ENCODE peak calls at places on chromosomes 3 and 15, in four cellular contexts. W, Z, B and X are unnamed samples.

GRCh38 chr3:194861375-194861774 is 175.7 kb downstream of the FAM43A start:
- DNase-seq in Z (no peak), B (no peak), W (no peak), X (no peak)

GRCh38 chr3:175150812-175151411 is 291.8 kb downstream of the NAALADL2 start:
- DNase-seq in Z (no peak), B (no peak), W (no peak), X (no peak)

GRCh38 chr15:34360298-34360697 is 6.7 kb downstream of the LPCAT4 start:
- DNase-seq in Z (no peak), B (no peak), W (no peak), X (no peak)

GRCh38 chr3:100330651-100331050 is 3.9 kb upstream of the NIT2 start:
- DNase-seq in Z (no peak), B (no peak), W (no peak), X (no peak)

GRCh38 chr15:56927816-56928215 is 9.4 kb downstream of the TCF12 start:
- DNase-seq in Z (no peak), W (no peak), B (no peak), X (no peak)

GRCh38 chr3:44960387-44961026 is 15.5 kb downstream of the ZDHHC3 start:
- DNase-seq in W (no peak), Z (no peak), B (no peak), X (no peak)

GRCh38 chr3:101509811-101510210 is 3.2 kb downstream of the SENP7 start:
- DNase-seq in B (no peak), W (no peak), Z (no peak), X (no peak)

GRCh38 chr3:27628029-27628750 is 93.9 kb downstream of the EOMES start:
- DNase-seq in Z (no peak), B (no peak), W (no peak), X (no peak)

GRCh38 chr3:123758081-123758564 is 126.0 kb downstream of the MYLK start:
- DNase-seq in B (no peak), W (no peak), Z (no peak), X (no peak)

GRCh38 chr15:74406992-74407705 is 26.6 kb downstream of the SEMA7A start:
- DNase-seq in Z (no peak), B (peak), W (no peak), X (no peak)

GRCh38 chr15:43412096-43412495 is 41.2 kb downstream of the TUBGCP4 start:
- DNase-seq in Z (no peak), B (no peak), W (no peak), X (no peak)

GRCh38 chr3:124059580-124059979 is 67.7 kb upstream of the ROPN1 start:
- DNase-seq in W (no peak), B (no peak), Z (no peak), X (no peak)

GRCh38 chr3:177960014-177960413 is 576.2 kb upstream of the KCNMB2 start:
- DNase-seq in Z (no peak), W (no peak), B (peak), X (no peak)

GRCh38 chr15:85457392-85457968 is 77.1 kb downstream of the AKAP13 start:
- DNase-seq in W (no peak), B (no peak), Z (no peak), X (no peak)

GRCh38 chr15:34366271-34367043 is 539 bp downstream of the LPCAT4 start:
- DNase-seq in B (no peak), Z (peak), W (peak), X (peak)

GRCh38 chr3:128329491-128330300 is 137.0 kb downstream of the DNAJB8 start:
- DNase-seq in Z (no peak), B (no peak), W (no peak), X (no peak)

GRCh38 chr3:46660543-46661523 is 32.6 kb downstream of the ALS2CL start:
- DNase-seq in B (no peak), Z (no peak), W (no peak), X (peak)

GRCh38 chr3:138180375-138181029 is 5.8 kb upstream of the DBR1 start:
- DNase-seq in B (peak), Z (no peak), W (no peak), X (no peak)

GRCh38 chr3:3627104-3627503 is 172.1 kb upstream of the LRRN1 start:
- DNase-seq in B (no peak), W (no peak), Z (no peak), X (no peak)

GRCh38 chr3:158106773-158107461 is 697 bp upstream of the SHOX2 start:
- DNase-seq in Z (peak), W (no peak), B (no peak), X (no peak)

GRCh38 chr15:77985931-77986480 is 91.5 kb downstream of the TBC1D2B start:
- DNase-seq in Z (peak), B (no peak), W (no peak), X (peak)

GRCh38 chr15:67806539-67806935 is 18.8 kb upstream of the SKOR1 start:
- DNase-seq in B (no peak), Z (no peak), W (no peak), X (peak)

GRCh38 chr15:80567721-80568157 is 127.4 kb upstream of the ABHD17C start:
- DNase-seq in Z (no peak), W (no peak), B (peak), X (no peak)

GRCh38 chr15:92012368-92012629 is 158.8 kb downstream of the SLCO3A1 start:
- DNase-seq in Z (no peak), B (no peak), W (no peak), X (no peak)

GRCh38 chr3:2098398-2099027 is at the start of gene CNTN4:
- DNase-seq in Z (peak), B (no peak), W (no peak), X (peak)

GRCh38 chr3:42651248-42652091 is 2.0 kb upstream of the ZBTB47 start:
- DNase-seq in Z (no peak), B (peak), W (no peak), X (no peak)

GRCh38 chr3:42653303-42653559 is 266 bp upstream of the ZBTB47 start:
- DNase-seq in W (no peak), Z (no peak), B (no peak), X (no peak)

GRCh38 chr3:42652251-42652610 is 1.3 kb upstream of the ZBTB47 start:
- DNase-seq in B (no peak), Z (no peak), W (no peak), X (no peak)

GRCh38 chr3:42653560-42654330 is at the start of gene ZBTB47:
- DNase-seq in B (no peak), Z (peak), W (no peak), X (peak)

GRCh38 chr3:42652611-42653302 is 740 bp upstream of the ZBTB47 start:
- DNase-seq in W (no peak), Z (peak), B (peak), X (peak)
- H3K4me3 ChIP-seq in W (no peak), Z (no peak), B (peak), X (peak)

DNA sequence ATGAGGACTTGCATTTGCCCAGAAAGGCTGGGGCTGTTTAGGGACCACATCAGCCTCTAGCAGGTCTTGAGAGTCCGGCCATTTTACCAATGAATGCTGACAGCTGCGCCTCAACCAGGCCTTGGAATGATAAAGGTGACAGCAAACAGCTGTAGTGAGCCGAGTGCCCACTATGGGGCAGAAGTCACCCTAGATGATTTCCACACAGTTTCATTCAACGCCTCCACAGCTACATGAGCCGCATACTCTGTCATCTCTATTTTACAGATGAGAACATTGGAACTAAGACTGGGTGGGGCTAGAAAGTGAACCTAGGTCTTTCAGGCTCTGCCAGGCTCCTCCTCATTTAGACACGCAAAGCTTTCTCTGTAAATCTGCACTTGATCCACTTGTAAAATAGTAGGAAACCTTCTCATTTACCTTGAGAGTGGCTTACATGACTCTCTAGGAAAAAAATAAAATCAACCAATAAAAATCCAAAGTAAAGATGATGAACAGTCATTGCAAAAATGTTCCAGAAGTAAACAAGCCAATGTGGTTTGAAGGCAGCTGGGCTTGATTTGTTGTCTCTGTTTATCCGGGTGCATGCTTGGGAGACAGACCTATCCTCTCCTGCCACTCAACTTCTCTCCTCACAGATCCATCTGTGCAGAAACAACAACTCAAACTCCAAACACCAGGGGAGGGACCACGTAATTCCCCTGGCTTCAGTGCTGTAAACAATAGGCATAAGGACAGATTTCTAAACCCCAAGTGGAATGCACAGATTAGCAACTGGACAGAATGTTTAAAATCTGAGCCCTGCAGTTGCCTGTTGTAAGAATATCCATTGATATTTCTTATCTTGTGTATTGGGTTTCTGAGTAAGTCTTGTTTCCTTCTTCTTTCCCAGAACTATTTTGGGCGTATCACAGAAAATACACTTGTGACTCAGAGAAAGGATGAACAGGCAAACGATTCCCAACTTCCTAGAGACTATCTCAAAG is 31.5 kb upstream of the LDHAL6B start:
- DNase-seq in B (peak), W (no peak), Z (peak), X (peak)
- H3K4me3 ChIP-seq in B (no peak), W (no peak), Z (no peak), X (no peak)

GRCh38 chr15:49421991-49422390 is 1.1 kb upstream of the FGF7 start:
- DNase-seq in Z (peak), B (peak), W (no peak), X (peak)

GRCh38 chr15:49423906-49424520 is 971 bp downstream of the FGF7 start:
- DNase-seq in W (no peak), Z (no peak), B (no peak), X (no peak)

GRCh38 chr15:49427369-49427768 is 4.3 kb downstream of the FGF7 start:
- DNase-seq in W (no peak), Z (no peak), B (no peak), X (no peak)

GRCh38 chr15:49423021-49423420 is at the start of gene FGF7:
- DNase-seq in Z (no peak), B (no peak), W (no peak), X (no peak)

DNA sequence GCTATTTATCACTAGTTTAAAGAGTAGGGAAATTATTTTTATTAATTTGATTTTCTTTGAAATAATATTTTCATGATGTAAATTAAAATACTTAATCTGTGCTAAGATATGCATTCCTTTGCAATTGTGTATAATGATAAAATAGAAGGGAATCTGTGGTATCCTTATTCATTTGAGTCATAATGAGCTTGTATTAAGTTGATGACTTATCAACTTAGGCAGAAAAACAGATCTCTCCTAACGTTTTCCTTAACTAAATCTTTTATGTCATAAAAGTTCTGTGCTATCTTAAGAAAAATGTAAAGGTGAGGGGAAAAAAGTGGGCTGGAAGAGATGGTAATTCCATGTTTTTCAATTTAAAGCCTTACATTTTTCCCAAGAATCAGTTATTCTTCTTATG is 1.9 kb downstream of the FGF7 start:
- DNase-seq in Z (no peak), B (no peak), W (no peak), X (no peak)
- H3K4me3 ChIP-seq in Z (no peak), B (no peak), W (no peak), X (peak)

GRCh38 chr15:63481105-63481810 is 23.1 kb upstream of the USP3 start:
- DNase-seq in Z (no peak), B (no peak), W (no peak), X (no peak)

GRCh38 chr15:63482874-63483323 is 21.5 kb upstream of the USP3 start:
- DNase-seq in B (no peak), Z (no peak), W (no peak), X (no peak)

GRCh38 chr15:63483521-63484371 is 20.6 kb upstream of the USP3 start:
- DNase-seq in Z (no peak), B (no peak), W (no peak), X (no peak)

GRCh38 chr15:63478243-63478642 is 26.1 kb upstream of the USP3 start:
- DNase-seq in W (no peak), Z (no peak), B (no peak), X (no peak)

DNA sequence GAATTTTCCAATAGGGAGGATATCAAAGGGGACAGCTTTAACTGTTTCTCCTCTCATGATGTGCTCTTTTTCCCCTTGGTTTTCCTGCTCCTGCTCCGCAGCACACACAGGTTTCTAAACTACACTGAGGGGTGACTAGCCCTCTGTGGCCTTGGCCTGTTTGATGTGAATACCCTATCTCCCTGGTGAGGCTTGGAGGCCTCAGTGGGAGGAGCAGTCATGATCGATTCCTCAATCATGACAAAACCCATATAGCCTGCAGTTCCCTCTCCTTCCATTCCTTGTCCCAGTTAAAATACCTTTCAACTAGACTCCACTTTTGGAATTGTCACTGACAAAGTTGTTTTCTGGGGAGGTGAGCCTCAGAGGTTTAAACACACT is 24.0 kb upstream of the USP3 start:
- DNase-seq in B (no peak), W (no peak), Z (no peak), X (no peak)
- H3K4me3 ChIP-seq in B (no peak), W (peak), Z (no peak), X (no peak)

DNA sequence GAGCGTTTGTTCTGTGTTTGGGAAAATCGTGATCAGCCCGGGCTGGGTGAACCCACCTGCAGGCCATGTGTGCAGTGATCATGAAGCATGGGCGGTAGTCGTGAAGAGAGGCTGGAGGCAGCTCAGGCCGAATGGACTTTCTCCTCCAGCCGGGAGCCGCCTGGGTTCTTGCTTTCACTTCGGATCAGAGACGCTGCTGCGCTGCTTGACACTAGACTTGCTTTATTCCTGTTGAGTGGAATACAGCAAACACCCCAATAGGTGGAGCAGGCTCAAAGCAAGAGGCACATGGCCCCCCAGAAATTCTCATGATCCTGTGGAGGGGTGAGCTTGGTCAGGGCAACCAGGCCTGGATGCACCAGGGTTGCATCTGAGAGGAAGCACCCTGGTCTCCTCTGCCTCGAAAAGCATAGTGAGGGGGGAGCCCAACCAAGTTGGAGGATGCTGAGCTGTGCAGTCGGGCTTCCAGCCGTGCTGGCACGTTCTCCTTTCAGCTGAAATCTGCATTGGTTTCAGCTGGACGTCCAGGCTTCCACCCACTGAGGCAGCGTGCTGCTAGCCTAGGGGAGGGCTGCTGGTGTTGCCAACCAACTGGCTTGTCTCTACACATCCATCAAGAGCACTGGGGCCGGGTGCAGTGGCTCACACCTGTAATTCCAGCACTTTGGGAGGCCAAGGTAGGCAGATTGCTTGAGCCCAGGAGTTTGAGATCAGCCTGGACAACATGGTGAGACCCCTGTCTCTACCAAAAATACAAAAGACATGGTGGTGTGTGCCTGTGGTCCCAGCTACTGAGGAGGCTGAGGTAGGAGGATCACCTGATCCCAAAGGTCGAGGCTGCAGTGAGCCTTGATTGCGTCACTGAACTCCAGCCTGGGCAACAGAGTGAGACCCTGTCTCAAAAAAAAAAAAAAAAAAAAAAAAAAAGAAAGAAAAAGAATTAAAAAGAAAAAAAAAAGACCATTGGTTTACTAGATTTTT is 2.8 kb upstream of the NRROS start:
- DNase-seq in Z (no peak), B (no peak), W (no peak), X (no peak)
- H3K4me3 ChIP-seq in Z (no peak), B (no peak), W (no peak), X (no peak)

GRCh38 chr15:62163847-62164499 is 1.1 kb downstream of the C2CD4B start:
- DNase-seq in B (no peak), Z (peak), W (no peak), X (peak)

GRCh38 chr15:62165793-62166380 is 802 bp upstream of the C2CD4B start:
- DNase-seq in B (peak), Z (no peak), W (no peak), X (no peak)

GRCh38 chr15:62165029-62165792 is at the start of gene C2CD4B:
- DNase-seq in B (no peak), Z (peak), W (no peak), X (peak)

GRCh38 chr15:62163397-62163796 is 1.7 kb downstream of the C2CD4B start:
- DNase-seq in Z (no peak), B (no peak), W (no peak), X (no peak)

GRCh38 chr15:62164500-62165028 is 521 bp downstream of the C2CD4B start:
- DNase-seq in W (no peak), B (no peak), Z (peak), X (peak)
- H3K4me3 ChIP-seq in W (no peak), B (peak), Z (no peak), X (peak)

GRCh38 chr3:50524751-50525150 is 21.3 kb upstream of the CACNA2D2 start:
- DNase-seq in W (no peak), Z (no peak), B (no peak), X (no peak)

GRCh38 chr3:50520849-50521248 is 17.4 kb upstream of the CACNA2D2 start:
- DNase-seq in W (no peak), Z (no peak), B (no peak), X (no peak)

GRCh38 chr3:50521572-50521971 is 18.1 kb upstream of the CACNA2D2 start:
- DNase-seq in W (no peak), B (no peak), Z (no peak), X (no peak)

GRCh38 chr3:50525191-50525590 is 21.8 kb upstream of the CACNA2D2 start:
- DNase-seq in Z (no peak), B (no peak), W (no peak), X (no peak)

DNA sequence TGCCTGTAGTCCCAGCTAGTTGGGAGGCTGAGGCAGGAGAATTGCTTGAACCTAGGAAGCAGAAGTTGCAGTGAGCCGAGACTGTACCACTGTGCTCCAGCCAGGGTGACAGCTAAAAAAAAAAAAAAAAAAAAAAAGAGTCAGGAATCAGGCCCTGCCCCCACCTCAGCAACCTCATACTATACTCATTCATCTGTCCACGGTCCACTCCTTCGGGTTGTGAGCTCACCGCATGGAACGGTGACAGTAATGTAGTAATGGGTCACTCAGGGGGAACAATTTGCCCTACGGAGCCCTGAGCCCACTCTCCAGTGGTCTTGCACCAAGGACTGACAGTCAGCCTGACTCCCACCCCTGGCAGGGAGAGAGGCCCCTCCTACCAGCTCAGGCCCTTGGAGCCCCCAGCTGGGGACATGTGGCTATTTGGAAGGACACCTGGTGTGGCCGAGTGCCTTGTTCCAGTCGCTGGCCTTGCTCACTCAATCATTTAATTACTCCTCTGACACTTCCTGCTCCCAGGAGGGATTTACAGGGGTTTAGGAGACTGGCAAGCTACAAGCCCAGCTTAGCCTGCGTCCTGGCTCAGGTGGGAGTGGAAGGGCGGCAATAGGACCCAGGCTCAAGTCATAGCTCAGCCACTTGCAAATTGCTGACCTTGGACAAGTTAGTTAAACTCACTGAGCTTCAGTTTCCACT is 19.9 kb upstream of the CACNA2D2 start:
- DNase-seq in Z (no peak), B (no peak), W (no peak), X (no peak)
- H3K4me3 ChIP-seq in Z (no peak), B (no peak), W (no peak), X (no peak)